ENCODE peak calls at places on chromosomes 11 and 22, in ten cellular contexts. One of them, this sample, is unnamed.

GRCh38 chr22:30705710-30706651 is 11.3 kb downstream of the OSBP2 start:
- DNase-seq in fibroblast of lung: peak; percentile 74
- DNase-seq in pancreas: no peak
- DNase-seq in K562: no peak
- DNase-seq in transverse colon: peak; percentile 22
- DNase-seq in ovary: no peak
- DNase-seq in uterus: no peak
- DNase-seq in HL-60: peak; percentile 49
- DNase-seq in body of pancreas: peak; percentile 11
- DNase-seq in lung: no peak
- DNase-seq in this sample: no peak

GRCh38 chr11:125429174-125429707 is 66.8 kb downstream of the FEZ1 start:
- DNase-seq in fibroblast of lung: peak; percentile 54
- DNase-seq in K562: peak; percentile 75
- DNase-seq in body of pancreas: peak; percentile 38
- DNase-seq in HL-60: peak; percentile 7
- DNase-seq in uterus: no peak
- DNase-seq in pancreas: peak; percentile 44
- DNase-seq in transverse colon: peak; percentile 22
- DNase-seq in ovary: peak; percentile 62
- DNase-seq in lung: no peak
- DNase-seq in this sample: peak; percentile 40

GRCh38 chr22:37239336-37240239 is 4.5 kb downstream of the RAC2 start:
- DNase-seq in K562: no peak
- DNase-seq in HL-60: no peak
- DNase-seq in transverse colon: peak; percentile 6
- DNase-seq in fibroblast of lung: no peak
- DNase-seq in pancreas: no peak
- DNase-seq in lung: no peak
- DNase-seq in uterus: no peak
- DNase-seq in ovary: no peak
- DNase-seq in body of pancreas: no peak
- DNase-seq in this sample: no peak

GRCh38 chr22:46803031-46803880 is 40.8 kb downstream of the TBC1D22A start:
- DNase-seq in transverse colon: peak; percentile 58
- DNase-seq in K562: peak; percentile 77
- DNase-seq in body of pancreas: peak; percentile 55
- DNase-seq in fibroblast of lung: peak; percentile 9
- DNase-seq in HL-60: peak; percentile 32
- DNase-seq in uterus: no peak
- DNase-seq in ovary: no peak
- DNase-seq in lung: peak; percentile 65
- DNase-seq in pancreas: peak; percentile 69
- DNase-seq in this sample: peak; percentile 43

GRCh38 chr11:68032997-68033707 is 2.7 kb downstream of the NDUFS8 start:
- DNase-seq in transverse colon: no peak
- DNase-seq in fibroblast of lung: no peak
- DNase-seq in K562: no peak
- DNase-seq in body of pancreas: no peak
- DNase-seq in HL-60: no peak
- DNase-seq in uterus: no peak
- DNase-seq in ovary: no peak
- DNase-seq in lung: no peak
- DNase-seq in pancreas: peak; percentile 41
- DNase-seq in this sample: no peak

GRCh38 chr22:22422629-22423112 is 85.9 kb downstream of the ZNF280B start:
- DNase-seq in fibroblast of lung: peak; percentile 64
- DNase-seq in pancreas: peak; percentile 61
- DNase-seq in body of pancreas: peak; percentile 68
- DNase-seq in HL-60: no peak
- DNase-seq in transverse colon: peak; percentile 79
- DNase-seq in uterus: no peak
- DNase-seq in ovary: peak; percentile 57
- DNase-seq in K562: peak; percentile 88
- DNase-seq in lung: peak; percentile 46
- DNase-seq in this sample: peak; percentile 74

GRCh38 chr11:117825538-117826359 is 1.2 kb upstream of the FXYD2 start:
- DNase-seq in lung: no peak
- DNase-seq in K562: no peak
- DNase-seq in HL-60: no peak
- DNase-seq in ovary: no peak
- DNase-seq in pancreas: no peak
- DNase-seq in fibroblast of lung: no peak
- DNase-seq in uterus: peak; percentile 15
- DNase-seq in body of pancreas: peak; percentile 2
- DNase-seq in transverse colon: peak; percentile 3
- DNase-seq in this sample: no peak

GRCh38 chr11:12216542-12217422 is 106.4 kb downstream of the MICAL2 start:
- DNase-seq in body of pancreas: peak; percentile 50
- DNase-seq in ovary: no peak
- DNase-seq in K562: no peak
- DNase-seq in HL-60: no peak
- DNase-seq in lung: no peak
- DNase-seq in pancreas: no peak
- DNase-seq in uterus: no peak
- DNase-seq in transverse colon: no peak
- DNase-seq in fibroblast of lung: peak; percentile 64
- DNase-seq in this sample: peak; percentile 62

GRCh38 chr22:39214006-39214382 is 30.8 kb downstream of the PDGFB start:
- DNase-seq in body of pancreas: no peak
- DNase-seq in pancreas: no peak
- DNase-seq in uterus: peak; percentile 7
- DNase-seq in lung: no peak
- DNase-seq in ovary: no peak
- DNase-seq in HL-60: no peak
- DNase-seq in transverse colon: no peak
- DNase-seq in fibroblast of lung: no peak
- DNase-seq in K562: no peak
- DNase-seq in this sample: no peak
- H3K4me3 ChIP-seq in body of pancreas: no peak overlapping the region
- H3K4me3 ChIP-seq in pancreas: no peak overlapping the region
- H3K4me3 ChIP-seq in uterus: no peak overlapping the region
- H3K4me3 ChIP-seq in lung: no peak overlapping the region
- H3K4me3 ChIP-seq in ovary: no peak overlapping the region
- H3K4me3 ChIP-seq in HL-60: no peak overlapping the region
- H3K4me3 ChIP-seq in transverse colon: no peak overlapping the region
- H3K4me3 ChIP-seq in fibroblast of lung: no peak overlapping the region
- H3K4me3 ChIP-seq in K562: no peak overlapping the region
- H3K4me3 ChIP-seq in this sample: no peak overlapping the region

GRCh38 chr11:86749861-86750401 is 50.4 kb upstream of the PRSS23 start:
- DNase-seq in uterus: no peak
- DNase-seq in fibroblast of lung: no peak
- DNase-seq in transverse colon: no peak
- DNase-seq in K562: no peak
- DNase-seq in pancreas: no peak
- DNase-seq in lung: no peak
- DNase-seq in body of pancreas: no peak
- DNase-seq in HL-60: no peak
- DNase-seq in ovary: no peak
- DNase-seq in this sample: no peak
- TF ChIP-seq CTCF in uterus: no peak
- TF ChIP-seq CTCF in fibroblast of lung: no peak
- TF ChIP-seq CTCF in transverse colon: no peak
- TF ChIP-seq CTCF in K562: no peak
- TF ChIP-seq CTCF in pancreas: no peak
- TF ChIP-seq CTCF in lung: no peak
- TF ChIP-seq CTCF in body of pancreas: no peak
- TF ChIP-seq CTCF in HL-60: no peak
- TF ChIP-seq CTCF in ovary: no peak
- TF ChIP-seq CTCF in this sample: no peak

GRCh38 chr11:45807792-45808238 is 2.9 kb downstream of the SLC35C1 start:
- DNase-seq in transverse colon: no peak
- DNase-seq in lung: no peak
- DNase-seq in fibroblast of lung: no peak
- DNase-seq in body of pancreas: no peak
- DNase-seq in uterus: peak; percentile 9
- DNase-seq in K562: no peak
- DNase-seq in HL-60: no peak
- DNase-seq in ovary: no peak
- DNase-seq in pancreas: no peak
- DNase-seq in this sample: no peak

GRCh38 chr11:45806072-45806933 is 1.4 kb downstream of the SLC35C1 start:
- DNase-seq in body of pancreas: peak; percentile 25
- DNase-seq in K562: no peak
- DNase-seq in fibroblast of lung: no peak
- DNase-seq in ovary: no peak
- DNase-seq in lung: no peak
- DNase-seq in pancreas: no peak
- DNase-seq in uterus: no peak
- DNase-seq in transverse colon: no peak
- DNase-seq in HL-60: no peak
- DNase-seq in this sample: no peak

GRCh38 chr11:45805305-45806071 is 539 bp downstream of the SLC35C1 start:
- DNase-seq in body of pancreas: peak; percentile 49
- DNase-seq in HL-60: peak; percentile 79
- DNase-seq in K562: peak; percentile 38
- DNase-seq in fibroblast of lung: peak; percentile 63
- DNase-seq in ovary: peak; percentile 45
- DNase-seq in pancreas: peak; percentile 54
- DNase-seq in uterus: peak; percentile 33
- DNase-seq in lung: peak; percentile 54
- DNase-seq in transverse colon: no peak
- DNase-seq in this sample: no peak

GRCh38 chr11:45804806-45805304 is at the start of gene SLC35C1:
- DNase-seq in K562: peak; percentile 97
- DNase-seq in body of pancreas: peak; percentile 98
- DNase-seq in ovary: peak; percentile 96
- DNase-seq in HL-60: peak; percentile 91
- DNase-seq in pancreas: peak; percentile 98
- DNase-seq in transverse colon: peak; percentile 99
- DNase-seq in lung: peak; percentile 97
- DNase-seq in uterus: peak; percentile 96
- DNase-seq in fibroblast of lung: peak; percentile 92
- DNase-seq in this sample: peak; percentile 98

GRCh38 chr11:45806937-45807791 is 2.2 kb downstream of the SLC35C1 start:
- DNase-seq in fibroblast of lung: no peak
- DNase-seq in pancreas: no peak
- DNase-seq in K562: no peak
- DNase-seq in uterus: peak; percentile 5
- DNase-seq in HL-60: no peak
- DNase-seq in ovary: no peak
- DNase-seq in transverse colon: no peak
- DNase-seq in lung: no peak
- DNase-seq in body of pancreas: no peak
- DNase-seq in this sample: no peak
- H3K4me3 ChIP-seq in fibroblast of lung: peak overlapping the region; percentile 91
- H3K4me3 ChIP-seq in pancreas: peak overlapping the region; percentile 87
- H3K4me3 ChIP-seq in K562: peak overlapping the region; percentile 84
- H3K4me3 ChIP-seq in uterus: no peak overlapping the region
- H3K4me3 ChIP-seq in HL-60: peak overlapping the region; percentile 85
- H3K4me3 ChIP-seq in ovary: no peak overlapping the region
- H3K4me3 ChIP-seq in transverse colon: no peak overlapping the region
- H3K4me3 ChIP-seq in lung: no peak overlapping the region
- H3K4me3 ChIP-seq in body of pancreas: no peak overlapping the region
- H3K4me3 ChIP-seq in this sample: no peak overlapping the region

DNA sequence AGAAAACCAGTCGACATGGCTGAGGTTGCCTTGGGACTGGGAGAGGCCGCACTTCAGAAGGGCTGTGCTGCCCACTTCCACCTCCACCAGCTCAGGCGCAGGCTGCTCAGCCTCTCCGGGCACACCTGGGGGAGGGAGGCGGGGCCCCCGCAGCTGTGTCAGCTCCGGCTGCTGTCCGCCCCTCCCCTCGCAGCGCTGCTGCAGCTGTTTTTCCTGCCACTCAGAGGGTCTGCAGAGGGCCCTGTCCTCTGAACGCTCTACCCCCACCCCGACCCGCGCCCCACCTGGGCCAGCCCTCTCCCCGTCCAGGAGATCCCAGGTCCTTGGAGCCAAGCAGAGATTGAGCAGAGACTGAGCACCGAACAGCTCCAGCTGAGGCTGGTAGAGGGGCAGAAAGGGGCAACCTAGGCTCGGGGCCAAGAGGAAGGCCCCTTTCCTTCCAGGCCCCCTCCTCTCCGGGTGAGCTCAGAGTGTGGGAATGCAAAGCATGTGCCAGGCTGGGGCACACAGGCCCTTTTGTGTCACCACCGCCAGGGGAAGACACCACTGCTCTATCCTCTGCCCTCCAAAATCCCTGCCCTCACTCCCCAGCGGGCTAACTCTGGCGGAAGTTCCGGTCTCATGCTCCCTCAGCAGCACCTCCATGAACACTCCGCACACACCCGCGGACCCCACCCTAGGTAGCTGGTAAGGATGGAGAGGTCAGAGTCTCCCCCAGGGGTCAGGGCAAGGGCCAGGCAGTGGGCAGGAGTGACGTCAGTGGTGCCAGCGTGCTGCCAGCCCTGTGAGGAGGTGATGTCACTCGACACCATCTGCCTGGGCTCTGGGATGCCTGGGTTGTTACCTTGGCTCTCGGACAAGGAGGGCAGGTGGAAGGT is 1.6 kb downstream of the MCAM start:
- DNase-seq in K562: peak; percentile 27
- DNase-seq in pancreas: peak; percentile 65
- DNase-seq in ovary: no peak
- DNase-seq in uterus: no peak
- DNase-seq in fibroblast of lung: no peak
- DNase-seq in transverse colon: peak; percentile 62
- DNase-seq in lung: no peak
- DNase-seq in HL-60: no peak
- DNase-seq in body of pancreas: peak; percentile 63
- DNase-seq in this sample: no peak
- TF ChIP-seq CTCF in K562: no peak
- TF ChIP-seq CTCF in pancreas: peak; percentile 20
- TF ChIP-seq CTCF in ovary: no peak
- TF ChIP-seq CTCF in uterus: no peak
- TF ChIP-seq CTCF in fibroblast of lung: no peak
- TF ChIP-seq CTCF in transverse colon: no peak
- TF ChIP-seq CTCF in lung: no peak
- TF ChIP-seq CTCF in HL-60: no peak
- TF ChIP-seq CTCF in body of pancreas: no peak
- TF ChIP-seq CTCF in this sample: no peak

GRCh38 chr22:21031545-21032036 is 770 bp downstream of the SLC7A4 start:
- DNase-seq in body of pancreas: no peak
- DNase-seq in HL-60: no peak
- DNase-seq in pancreas: no peak
- DNase-seq in transverse colon: no peak
- DNase-seq in lung: no peak
- DNase-seq in K562: no peak
- DNase-seq in uterus: no peak
- DNase-seq in fibroblast of lung: no peak
- DNase-seq in ovary: no peak
- DNase-seq in this sample: no peak
- H3K4me3 ChIP-seq in body of pancreas: no peak overlapping the region
- H3K4me3 ChIP-seq in HL-60: no peak overlapping the region
- H3K4me3 ChIP-seq in pancreas: no peak overlapping the region
- H3K4me3 ChIP-seq in transverse colon: no peak overlapping the region
- H3K4me3 ChIP-seq in lung: no peak overlapping the region
- H3K4me3 ChIP-seq in K562: no peak overlapping the region
- H3K4me3 ChIP-seq in uterus: no peak overlapping the region
- H3K4me3 ChIP-seq in fibroblast of lung: peak overlapping the region; percentile 21
- H3K4me3 ChIP-seq in ovary: no peak overlapping the region
- H3K4me3 ChIP-seq in this sample: peak overlapping the region; percentile 29